ENCODE peak calls at places on chromosomes 6 and 20, in four cellular contexts. R is K562, X is HEK293T, V is WTC11. H is an unnamed sample.

GRCh38 chr6:146770965-146771735 is 172.4 kb downstream of the ADGB start:
- DNase-seq in R (peak; percentile 41), X (no peak), V (no peak), H (no peak)

GRCh38 chr6:162904069-162904663 is 176.4 kb downstream of the PACRG start:
- DNase-seq in R (no peak), X (no peak), V (no peak), H (no peak)

GRCh38 chr6:127464881-127465459 is 5.8 kb upstream of the KIAA0408 start:
- DNase-seq in R (peak; percentile 46), X (peak; percentile 74), V (peak; percentile 77), H (peak; percentile 54)

GRCh38 chr20:10511166-10511506 is 76.0 kb downstream of the SLX4IP start:
- DNase-seq in R (no peak), X (no peak), V (no peak), H (no peak)

GRCh38 chr20:10553326-10553984 is 118.3 kb downstream of the SLX4IP start:
- DNase-seq in R (peak; percentile 15), X (peak; percentile 42), V (peak; percentile 64), H (peak; percentile 84)

GRCh38 chr6:32050562-32050961 is 12.3 kb downstream of the CYP21A2 start:
- DNase-seq in R (no peak), X (no peak), V (no peak), H (no peak)

GRCh38 chr20:50380697-50381040 is 129.5 kb upstream of the PTPN1 start:
- DNase-seq in R (no peak), X (peak; percentile 28), V (no peak), H (peak; percentile 54)

GRCh38 chr6:100176321-100176950 is 182.4 kb upstream of the MCHR2 start:
- DNase-seq in R (peak; percentile 22), X (peak; percentile 27), V (no peak), H (peak; percentile 14)

GRCh38 chr20:41386502-41387427 is 20.1 kb upstream of the EMILIN3 start:
- DNase-seq in R (no peak), X (no peak), V (no peak), H (no peak)

GRCh38 chr6:14875678-14876063 is 370.2 kb upstream of the JARID2 start:
- DNase-seq in R (no peak), X (no peak), V (no peak), H (no peak)

GRCh38 chr6:12297363-12298016 is 7.3 kb downstream of the EDN1 start:
- DNase-seq in R (no peak), X (no peak), V (no peak), H (peak; percentile 46)

GRCh38 chr20:25297141-25297905 is 49.4 kb downstream of the PYGB start:
- DNase-seq in R (no peak), X (no peak), V (no peak), H (no peak)

GRCh38 chr6:27518881-27519795 is 46.2 kb upstream of the ZNF184 start:
- DNase-seq in R (peak; percentile 71), X (peak; percentile 63), V (peak; percentile 67), H (peak; percentile 82)

GRCh38 chr20:50172347-50173013 is 18.1 kb upstream of the CEBPB start:
- DNase-seq in R (no peak), X (peak; percentile 67), V (peak; percentile 93), H (peak; percentile 97)

GRCh38 chr6:99514089-99514488 is 1.1 kb downstream of the USP45 start:
- DNase-seq in R (peak; percentile 18), X (no peak), V (no peak), H (no peak)

GRCh38 chr20:39986231-39986904 is 702.7 kb downstream of the MAFB start:
- DNase-seq in R (no peak), X (no peak), V (peak; percentile 31), H (no peak)

GRCh38 chr20:58649288-58650180 is 1.5 kb upstream of the STX16 start:
- DNase-seq in R (no peak), X (no peak), V (peak; percentile 51), H (no peak)

GRCh38 chr20:48196486-48196885 is 411.2 kb upstream of the SULF2 start:
- DNase-seq in R (no peak), X (no peak), V (no peak), H (no peak)

GRCh38 chr6:14353798-14354197 is 236.2 kb downstream of the CD83 start:
- DNase-seq in R (no peak), X (no peak), V (no peak), H (no peak)

GRCh38 chr6:119090256-119090655 is 11.8 kb upstream of the FAM184A start:
- DNase-seq in R (no peak), X (no peak), V (no peak), H (no peak)

GRCh38 chr6:16337280-16337975 is 99.0 kb downstream of the GMPR start:
- DNase-seq in R (no peak), X (no peak), V (peak; percentile 25), H (no peak)

GRCh38 chr20:25195962-25196700 is 619 bp downstream of the ENTPD6 start:
- DNase-seq in R (peak; percentile 14), X (peak; percentile 34), V (peak; percentile 61), H (peak; percentile 42)

GRCh38 chr20:25418779-25419178 is 11.3 kb downstream of the GINS1 start:
- DNase-seq in R (no peak), X (no peak), V (no peak), H (no peak)

GRCh38 chr6:32941412-32941784 is 570 bp upstream of the HLA-DMB start:
- DNase-seq in R (no peak), X (no peak), V (no peak), H (no peak)

GRCh38 chr20:10671850-10672578 is 1.8 kb downstream of the JAG1 start:
- DNase-seq in R (peak; percentile 15), X (no peak), V (peak; percentile 64), H (no peak)

GRCh38 chr6:135812085-135812526 is 39.4 kb upstream of the PDE7B start:
- DNase-seq in R (no peak), X (no peak), V (no peak), H (no peak)

GRCh38 chr20:60206259-60206658 is 248.0 kb downstream of the CDH26 start:
- DNase-seq in R (peak; percentile 17), X (peak; percentile 56), V (peak; percentile 46), H (peak; percentile 31)

GRCh38 chr6:3841711-3842565 is 7.2 kb upstream of the FAM50B start:
- DNase-seq in R (no peak), X (no peak), V (no peak), H (peak; percentile 30)

GRCh38 chr20:63979549-63980316 is at the start of gene SAMD10:
- DNase-seq in R (peak; percentile 67), X (peak; percentile 47), V (peak; percentile 53), H (peak; percentile 70)

GRCh38 chr6:45026003-45026516 is 302.1 kb upstream of the RUNX2 start:
- DNase-seq in R (no peak), X (no peak), V (no peak), H (peak; percentile 54)
- TF ChIP-seq ELF4 in R (no peak), X (no peak), V (no peak), H (no peak)

GRCh38 chr6:92174398-92175073 is 1244.8 kb downstream of the EPHA7 start:
- DNase-seq in R (no peak), X (no peak), V (no peak), H (no peak)
- TF ChIP-seq ELF4 in R (no peak), X (no peak), V (no peak), H (no peak)

GRCh38 chr6:108667984-108668383 is 107.3 kb downstream of the FOXO3 start:
- DNase-seq in R (no peak), X (peak; percentile 38), V (no peak), H (no peak)
- TF ChIP-seq ELF4 in R (no peak), X (no peak), V (no peak), H (no peak)

GRCh38 chr6:29232725-29233124 is 62.0 kb downstream of the OR2J2 start:
- DNase-seq in R (no peak), X (no peak), V (no peak), H (peak; percentile 59)

GRCh38 chr6:29236060-29236459 is 65.4 kb downstream of the OR2J2 start:
- DNase-seq in R (no peak), X (no peak), V (no peak), H (no peak)

GRCh38 chr6:29227235-29227634 is 56.5 kb downstream of the OR2J2 start:
- DNase-seq in R (no peak), X (no peak), V (no peak), H (no peak)

GRCh38 chr6:29236634-29237033 is 64.9 kb upstream of the OR14J1 start:
- DNase-seq in R (no peak), X (no peak), V (no peak), H (no peak)

DNA sequence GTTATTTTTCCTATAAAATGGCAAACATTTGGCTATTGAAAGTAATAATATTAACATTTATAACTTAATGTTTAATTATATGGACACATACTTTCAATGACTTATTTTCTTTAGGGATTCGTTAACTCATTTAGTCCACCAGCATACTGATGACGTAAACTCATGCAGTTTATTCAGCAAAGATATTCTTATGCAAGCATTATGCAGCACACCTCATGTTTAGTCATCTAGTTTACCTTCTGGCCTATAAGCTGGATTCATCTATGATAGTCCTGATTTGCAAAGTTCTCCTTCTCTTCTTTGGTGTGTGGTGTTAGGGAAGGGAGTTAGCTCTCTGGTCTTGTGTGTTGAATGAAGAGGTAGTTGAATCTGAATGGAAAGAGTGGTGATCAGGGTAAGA is 60.0 kb downstream of the OR2J2 start:
- DNase-seq in R (no peak), X (no peak), V (no peak), H (no peak)
- TF ChIP-seq ELF4 in R (no peak), X (no peak), V (no peak), H (no peak)

H was measured in HepG2.